ENCODE peak calls at places on chromosome 11, in five cellular contexts. I is uterus, Z is endothelial cell of umbilical vein, H is tibial nerve, G is thyroid gland. T is an unnamed sample. For H3K4me1 and H3K9me3, the result is how much of the 10 kb centered on the place peaks cover.

GRCh38 chr11:2833938-2834892 is 51.4 kb downstream of the CDKN1C start:
- DNase-seq in I (no peak), Z (no peak), H (no peak), G (no peak), T (peak)

GRCh38 chr11:85299247-85299646 is 327.9 kb downstream of the DLG2 start:
- DNase-seq in I (no peak), Z (no peak), H (no peak), G (no peak), T (no peak)

GRCh38 chr11:70623906-70624597 is 225.7 kb downstream of the CTTN start:
- DNase-seq in I (no peak), Z (no peak), H (no peak), G (no peak), T (no peak)

GRCh38 chr11:13339196-13340153 is 61.9 kb downstream of the BMAL1 start:
- DNase-seq in I (no peak), Z (peak), H (no peak), G (no peak), T (no peak)

GRCh38 chr11:72395993-72396392 is 38.3 kb downstream of the CLPB start:
- DNase-seq in I (no peak), Z (no peak), H (no peak), G (peak), T (no peak)

GRCh38 chr11:62614275-62614674 is 1.2 kb downstream of the ROM1 start:
- DNase-seq in I (no peak), Z (no peak), H (no peak), G (no peak), T (no peak)

GRCh38 chr11:111259871-111260270 is 14.3 kb downstream of the POU2AF2 start:
- DNase-seq in I (no peak), Z (no peak), H (no peak), G (no peak), T (no peak)

GRCh38 chr11:114284021-114284420 is 12.2 kb upstream of the NNMT start:
- DNase-seq in I (peak), Z (no peak), H (no peak), G (no peak), T (peak)

GRCh38 chr11:75369846-75370245 is 18.4 kb upstream of the ARRB1 start:
- DNase-seq in I (no peak), Z (peak), H (no peak), G (no peak), T (no peak)

GRCh38 chr11:90220391-90220790 is 2.5 kb downstream of the CHORDC1 start:
- DNase-seq in I (no peak), Z (peak), H (no peak), G (no peak), T (no peak)

GRCh38 chr11:67033661-67034166 is 10.8 kb downstream of the SYT12 start:
- DNase-seq in I (peak), Z (no peak), H (no peak), G (no peak), T (no peak)

GRCh38 chr11:67539588-67539987 is 16.3 kb upstream of the CABP2 start:
- DNase-seq in I (no peak), Z (no peak), H (no peak), G (no peak), T (no peak)

GRCh38 chr11:127470485-127470884 is 469.9 kb upstream of the KIRREL3 start:
- DNase-seq in I (no peak), Z (peak), H (no peak), G (peak), T (no peak)

GRCh38 chr11:125593113-125593761 is 585 bp downstream of the STT3A start:
- DNase-seq in I (no peak), Z (no peak), H (no peak), G (peak), T (no peak)

GRCh38 chr11:16217631-16218030 is 138.7 kb downstream of the SOX6 start:
- DNase-seq in I (no peak), Z (no peak), H (no peak), G (no peak), T (no peak)

GRCh38 chr11:86141645-86142569 is 73.0 kb upstream of the PICALM start:
- DNase-seq in I (no peak), Z (no peak), H (no peak), G (no peak), T (no peak)

GRCh38 chr11:83285131-83285770 is 916 bp downstream of the CCDC90B start:
- DNase-seq in I (no peak), Z (no peak), H (no peak), G (no peak), T (no peak)

GRCh38 chr11:46659908-46660307 is 40.5 kb downstream of the ARHGAP1 start:
- DNase-seq in I (no peak), Z (no peak), H (peak), G (no peak), T (peak)

GRCh38 chr11:123187670-123188507 is 7.2 kb downstream of the CLMP start:
- DNase-seq in I (no peak), Z (peak), H (no peak), G (no peak), T (no peak)

GRCh38 chr11:74570266-74571061 is 21.9 kb upstream of the POLD3 start:
- DNase-seq in I (peak), Z (peak), H (no peak), G (peak), T (no peak)

GRCh38 chr11:19524171-19524671 is 188.4 kb upstream of the NAV2 start:
- DNase-seq in I (no peak), Z (no peak), H (no peak), G (peak), T (no peak)

GRCh38 chr11:129652828-129653227 is 162.8 kb upstream of the TMEM45B start:
- DNase-seq in I (no peak), Z (peak), H (no peak), G (no peak), T (no peak)

GRCh38 chr11:628056-628455 is 1.1 kb upstream of the SCT start:
- DNase-seq in I (no peak), Z (no peak), H (no peak), G (no peak), T (no peak)

GRCh38 chr11:134843020-134843419 is 431.0 kb upstream of the B3GAT1 start:
- DNase-seq in I (no peak), Z (no peak), H (no peak), G (no peak), T (no peak)

GRCh38 chr11:46238078-46238966 is 39.1 kb upstream of the CREB3L1 start:
- DNase-seq in I (peak), Z (peak), H (peak), G (peak), T (peak)

GRCh38 chr11:92979176-92979575 is 9.7 kb downstream of the MTNR1B start:
- DNase-seq in I (no peak), Z (no peak), H (no peak), G (no peak), T (no peak)

GRCh38 chr11:133362156-133362555 is 170.1 kb downstream of the OPCML start:
- DNase-seq in I (no peak), Z (no peak), H (no peak), G (no peak), T (no peak)

GRCh38 chr11:75200051-75200450 is 40.5 kb upstream of the TPBGL start:
- DNase-seq in I (no peak), Z (no peak), H (no peak), G (peak), T (peak)

GRCh38 chr11:67269401-67270255 is 3.4 kb downstream of the GRK2 start:
- DNase-seq in I (peak), Z (peak), H (no peak), G (no peak), T (peak)

GRCh38 chr11:36073411-36074203 is 129.7 kb downstream of the LDLRAD3 start:
- DNase-seq in I (no peak), Z (peak), H (no peak), G (no peak), T (peak)

GRCh38 chr11:35166369-35167360 is 27.7 kb downstream of the CD44 start:
- DNase-seq in I (no peak), Z (peak), H (no peak), G (no peak), T (peak)

GRCh38 chr11:94201004-94201465 is 72.4 kb downstream of the PANX1 start:
- DNase-seq in I (no peak), Z (no peak), H (no peak), G (no peak), T (no peak)

GRCh38 chr11:63915961-63916836 is 765 bp downstream of the RCOR2 start:
- DNase-seq in I (no peak), Z (no peak), H (no peak), G (peak), T (peak)

GRCh38 chr11:34492806-34493414 is 20.7 kb downstream of the ELF5 start:
- DNase-seq in I (peak), Z (peak), H (peak), G (peak), T (no peak)

GRCh38 chr11:107689317-107690202 is 22.3 kb downstream of the SLN start:
- DNase-seq in I (peak), Z (peak), H (peak), G (peak), T (peak)

GRCh38 chr11:77322926-77323590 is 21.6 kb upstream of the GDPD4 start:
- DNase-seq in I (no peak), Z (no peak), H (no peak), G (peak), T (no peak)

DNA sequence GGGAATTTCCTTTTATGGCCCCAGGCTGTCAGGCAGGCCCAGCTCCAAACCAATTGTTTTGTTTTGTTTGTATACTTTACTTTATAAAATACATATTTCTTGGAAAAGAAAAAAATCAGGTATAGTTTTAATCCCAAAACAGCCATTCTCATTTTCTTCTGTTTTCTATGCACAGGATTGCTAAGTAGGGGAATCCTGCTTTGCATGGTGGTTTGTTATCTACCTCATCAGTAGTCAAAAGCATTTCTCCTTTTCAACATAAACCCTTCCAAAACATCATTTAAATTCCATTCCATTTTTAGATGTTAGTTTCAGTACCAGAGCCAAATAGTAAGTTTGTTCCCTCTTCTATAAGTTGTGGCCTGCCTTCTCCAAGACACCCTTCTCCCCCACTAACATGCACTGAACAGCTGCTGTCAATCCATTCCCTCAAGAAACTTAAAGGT is 3.6 kb downstream of the ILK start:
- DNase-seq in I (peak), Z (no peak), H (no peak), G (no peak), T (no peak)
- H3K4me1 ChIP-seq in I (under half), Z (half or more), H (under half), G (under half), T (half or more)

GRCh38 chr11:61429346-61429690 is 457 bp downstream of the CPSF7 start:
- DNase-seq in I (peak), Z (peak), H (no peak), G (peak), T (peak)
- TF ChIP-seq CTCF in I (no peak), Z (no peak), H (peak), G (no peak), T (peak)

GRCh38 chr11:95790123-95790932 is at the start of gene CEP57:
- DNase-seq in I (peak), Z (peak), H (peak), G (peak), T (peak)
- H3K9me3 ChIP-seq in I (under half), Z (under half), H (under half), G (under half), T (under half)

DNA sequence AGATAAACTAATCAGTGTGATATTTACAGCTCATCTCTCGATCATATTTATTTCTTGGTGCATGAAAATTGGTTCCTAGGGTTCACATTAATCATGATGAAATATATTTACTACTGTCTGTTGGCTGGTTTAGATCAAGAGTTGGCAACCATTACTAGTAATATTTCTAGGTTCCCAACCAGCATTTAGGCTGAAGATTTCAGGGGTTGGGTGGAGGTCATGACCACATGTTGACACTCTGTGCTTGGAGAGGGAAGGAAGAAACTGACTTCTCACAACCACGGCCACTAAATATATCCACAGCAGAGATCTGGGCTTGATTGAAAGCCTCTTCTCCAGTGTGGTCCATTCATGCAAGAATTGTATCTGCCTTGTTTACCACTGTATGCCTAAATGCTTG is 87.9 kb downstream of the ALX4 start:
- DNase-seq in I (no peak), Z (no peak), H (no peak), G (no peak), T (no peak)
- H3K4me1 ChIP-seq in I (under half), Z (under half), H (under half), G (under half), T (under half)

DNA sequence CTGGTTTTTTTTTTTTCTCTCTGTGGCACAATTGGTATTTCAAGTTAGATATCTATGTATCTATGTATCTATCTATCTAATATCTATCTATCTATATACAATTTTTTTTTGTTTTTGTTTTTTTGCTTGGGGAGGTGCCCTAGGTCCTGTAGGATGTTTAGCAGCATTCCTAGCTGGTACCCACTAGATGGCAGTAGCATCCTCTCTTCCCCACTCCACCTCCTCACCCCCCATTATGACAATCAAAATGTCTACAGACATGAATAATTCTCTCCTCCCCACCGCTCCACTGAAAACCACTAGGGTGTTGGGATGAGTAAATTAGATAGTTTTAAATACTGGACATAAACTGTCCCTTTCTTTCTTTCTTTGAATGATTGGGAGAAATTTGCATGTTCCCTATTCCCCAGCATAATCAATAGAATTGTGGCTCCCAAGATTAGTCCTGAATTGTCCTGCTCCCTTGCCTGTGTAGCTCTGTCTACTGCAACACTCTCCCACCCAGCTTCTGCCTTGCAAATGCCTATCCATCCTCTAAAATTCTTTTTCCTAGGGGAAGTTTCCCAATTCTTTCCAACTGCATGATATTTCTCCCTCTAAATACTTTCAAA is 1152.4 kb downstream of the LRRC4C start:
- DNase-seq in I (no peak), Z (peak), H (no peak), G (peak), T (no peak)
- TF ChIP-seq CTCF in I (no peak), Z (peak), H (peak), G (peak), T (no peak)

DNA sequence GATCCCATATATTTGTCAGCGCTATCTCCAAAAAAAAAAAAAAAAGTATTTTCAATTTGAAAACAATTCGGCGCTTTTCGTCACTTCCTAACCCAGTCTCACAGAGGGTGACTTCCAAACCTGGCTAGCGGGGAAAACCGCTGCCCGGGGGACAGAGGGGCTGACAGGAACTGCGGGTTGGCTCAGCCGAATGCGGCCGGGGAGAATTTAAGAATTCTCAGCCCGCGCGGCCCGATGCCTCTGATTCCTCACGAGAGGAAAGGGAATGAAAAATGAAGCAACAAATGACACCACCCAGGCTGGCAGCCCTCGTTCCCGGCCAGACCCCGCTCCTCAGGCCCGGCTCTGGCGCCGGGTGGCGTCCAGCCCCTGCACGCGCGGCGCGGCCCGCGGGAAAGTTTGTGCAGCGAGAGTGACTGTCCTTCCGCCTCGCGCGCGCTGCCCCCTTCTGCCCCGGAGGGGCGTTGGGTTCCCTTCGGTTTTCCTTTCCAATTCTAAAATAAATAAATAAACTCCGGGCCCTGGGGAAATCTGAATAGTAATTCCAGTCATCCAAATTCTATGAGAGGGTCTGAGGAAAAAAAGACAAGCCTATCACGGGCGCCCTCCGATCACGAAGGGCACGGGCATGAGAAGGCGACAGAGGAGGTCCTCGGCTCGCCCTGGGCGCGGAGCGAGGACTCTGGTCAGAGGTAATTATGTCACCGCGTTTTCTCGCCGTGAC is 4.8 kb upstream of the PAX6 start:
- DNase-seq in I (no peak), Z (no peak), H (no peak), G (no peak), T (no peak)
- H3K9me3 ChIP-seq in I (under half), Z (under half), H (under half), G (under half), T (under half)

GRCh38 chr11:14411818-14412217 is 52.8 kb upstream of the RRAS2 start:
- DNase-seq in I (no peak), Z (no peak), H (no peak), G (no peak), T (peak)

GRCh38 chr11:14417186-14417585 is 58.2 kb upstream of the RRAS2 start:
- DNase-seq in I (no peak), Z (no peak), H (no peak), G (no peak), T (no peak)

GRCh38 chr11:14417975-14418374 is 59.0 kb upstream of the RRAS2 start:
- DNase-seq in I (no peak), Z (no peak), H (no peak), G (no peak), T (no peak)

GRCh38 chr11:14413307-14414072 is 54.5 kb upstream of the RRAS2 start:
- DNase-seq in I (peak), Z (no peak), H (no peak), G (no peak), T (peak)

GRCh38 chr11:14414470-14415461 is 55.8 kb upstream of the RRAS2 start:
- DNase-seq in I (no peak), Z (no peak), H (no peak), G (no peak), T (no peak)
- H3K4me1 ChIP-seq in I (under half), Z (under half), H (under half), G (under half), T (under half)